ENCODE peak calls at places on chromosomes 7 and 10, in ten cellular contexts. One of them, this sample, is unnamed.

GRCh38 chr10:131135716-131136115 is 175.8 kb downstream of the TCERG1L start:
- DNase-seq in esophagus muscularis mucosa: no peak
- DNase-seq in neural progenitor cell: no peak
- DNase-seq in LoVo: no peak
- DNase-seq in B cell: no peak
- DNase-seq in NCI-H1105 treated with DMSO at 0.1 percent for 48 hours: no peak
- DNase-seq in activated CD8-positive, alpha-beta memory T cell treated with anti-CD3 and anti-CD28 coated beads for 48 hours: no peak
- DNase-seq in coronary artery: no peak
- DNase-seq in HT1080: no peak
- DNase-seq in NCI-H2171 treated with DMSO at 0.1 percent for 48 hours: no peak
- DNase-seq in this sample: no peak

GRCh38 chr10:124007773-124008145 is 85.6 kb downstream of the CHST15 start:
- DNase-seq in esophagus muscularis mucosa: no peak
- DNase-seq in neural progenitor cell: no peak
- DNase-seq in LoVo: no peak
- DNase-seq in B cell: no peak
- DNase-seq in NCI-H1105 treated with DMSO at 0.1 percent for 48 hours: no peak
- DNase-seq in activated CD8-positive, alpha-beta memory T cell treated with anti-CD3 and anti-CD28 coated beads for 48 hours: no peak
- DNase-seq in coronary artery: no peak
- DNase-seq in HT1080: no peak
- DNase-seq in NCI-H2171 treated with DMSO at 0.1 percent for 48 hours: no peak
- DNase-seq in this sample: no peak

GRCh38 chr10:34290412-34291082 is 524.5 kb downstream of the PARD3 start:
- DNase-seq in esophagus muscularis mucosa: no peak
- DNase-seq in neural progenitor cell: no peak
- DNase-seq in LoVo: no peak
- DNase-seq in B cell: no peak
- DNase-seq in NCI-H1105 treated with DMSO at 0.1 percent for 48 hours: no peak
- DNase-seq in activated CD8-positive, alpha-beta memory T cell treated with anti-CD3 and anti-CD28 coated beads for 48 hours: no peak
- DNase-seq in coronary artery: peak; percentile 77
- DNase-seq in HT1080: peak; percentile 63
- DNase-seq in NCI-H2171 treated with DMSO at 0.1 percent for 48 hours: no peak
- DNase-seq in this sample: peak; percentile 33

GRCh38 chr7:584122-584465 is 64.4 kb upstream of the PDGFA start:
- DNase-seq in esophagus muscularis mucosa: no peak
- DNase-seq in neural progenitor cell: no peak
- DNase-seq in LoVo: no peak
- DNase-seq in B cell: no peak
- DNase-seq in NCI-H1105 treated with DMSO at 0.1 percent for 48 hours: no peak
- DNase-seq in activated CD8-positive, alpha-beta memory T cell treated with anti-CD3 and anti-CD28 coated beads for 48 hours: peak; percentile 59
- DNase-seq in coronary artery: no peak
- DNase-seq in HT1080: no peak
- DNase-seq in NCI-H2171 treated with DMSO at 0.1 percent for 48 hours: no peak
- DNase-seq in this sample: no peak

GRCh38 chr7:88985309-88985708 is 189.8 kb upstream of the TEX47 start:
- DNase-seq in esophagus muscularis mucosa: no peak
- DNase-seq in neural progenitor cell: peak; percentile 43
- DNase-seq in LoVo: no peak
- DNase-seq in B cell: no peak
- DNase-seq in NCI-H1105 treated with DMSO at 0.1 percent for 48 hours: no peak
- DNase-seq in activated CD8-positive, alpha-beta memory T cell treated with anti-CD3 and anti-CD28 coated beads for 48 hours: no peak
- DNase-seq in coronary artery: no peak
- DNase-seq in HT1080: no peak
- DNase-seq in NCI-H2171 treated with DMSO at 0.1 percent for 48 hours: no peak
- DNase-seq in this sample: no peak

GRCh38 chr7:20340839-20341238 is 10.1 kb downstream of the ITGB8 start:
- DNase-seq in esophagus muscularis mucosa: no peak
- DNase-seq in neural progenitor cell: peak; percentile 73
- DNase-seq in LoVo: no peak
- DNase-seq in B cell: no peak
- DNase-seq in NCI-H1105 treated with DMSO at 0.1 percent for 48 hours: no peak
- DNase-seq in activated CD8-positive, alpha-beta memory T cell treated with anti-CD3 and anti-CD28 coated beads for 48 hours: no peak
- DNase-seq in coronary artery: no peak
- DNase-seq in HT1080: peak; percentile 65
- DNase-seq in NCI-H2171 treated with DMSO at 0.1 percent for 48 hours: no peak
- DNase-seq in this sample: no peak

GRCh38 chr10:27741173-27742091 is 4.2 kb downstream of the MKX start:
- DNase-seq in esophagus muscularis mucosa: no peak
- DNase-seq in neural progenitor cell: peak; percentile 51
- DNase-seq in LoVo: no peak
- DNase-seq in B cell: peak; percentile 4
- DNase-seq in NCI-H1105 treated with DMSO at 0.1 percent for 48 hours: no peak
- DNase-seq in activated CD8-positive, alpha-beta memory T cell treated with anti-CD3 and anti-CD28 coated beads for 48 hours: no peak
- DNase-seq in coronary artery: no peak
- DNase-seq in HT1080: no peak
- DNase-seq in NCI-H2171 treated with DMSO at 0.1 percent for 48 hours: no peak
- DNase-seq in this sample: no peak

GRCh38 chr10:8051109-8051781 is 3.2 kb upstream of the GATA3 start:
- DNase-seq in esophagus muscularis mucosa: no peak
- DNase-seq in neural progenitor cell: peak; percentile 64
- DNase-seq in LoVo: no peak
- DNase-seq in B cell: peak; percentile 24
- DNase-seq in NCI-H1105 treated with DMSO at 0.1 percent for 48 hours: no peak
- DNase-seq in activated CD8-positive, alpha-beta memory T cell treated with anti-CD3 and anti-CD28 coated beads for 48 hours: no peak
- DNase-seq in coronary artery: no peak
- DNase-seq in HT1080: no peak
- DNase-seq in NCI-H2171 treated with DMSO at 0.1 percent for 48 hours: no peak
- DNase-seq in this sample: no peak

GRCh38 chr10:12772797-12773587 is 228.5 kb downstream of the CCDC3 start:
- DNase-seq in esophagus muscularis mucosa: no peak
- DNase-seq in neural progenitor cell: no peak
- DNase-seq in LoVo: no peak
- DNase-seq in B cell: no peak
- DNase-seq in NCI-H1105 treated with DMSO at 0.1 percent for 48 hours: no peak
- DNase-seq in activated CD8-positive, alpha-beta memory T cell treated with anti-CD3 and anti-CD28 coated beads for 48 hours: no peak
- DNase-seq in coronary artery: no peak
- DNase-seq in HT1080: no peak
- DNase-seq in NCI-H2171 treated with DMSO at 0.1 percent for 48 hours: no peak
- DNase-seq in this sample: no peak

GRCh38 chr10:132866601-132867381 is 75.6 kb downstream of the CFAP46 start:
- DNase-seq in esophagus muscularis mucosa: no peak
- DNase-seq in neural progenitor cell: no peak
- DNase-seq in LoVo: no peak
- DNase-seq in B cell: no peak
- DNase-seq in NCI-H1105 treated with DMSO at 0.1 percent for 48 hours: no peak
- DNase-seq in activated CD8-positive, alpha-beta memory T cell treated with anti-CD3 and anti-CD28 coated beads for 48 hours: no peak
- DNase-seq in coronary artery: no peak
- DNase-seq in HT1080: no peak
- DNase-seq in NCI-H2171 treated with DMSO at 0.1 percent for 48 hours: no peak
- DNase-seq in this sample: no peak

GRCh38 chr10:12150163-12150562 is 20.7 kb downstream of the SEC61A2 start:
- DNase-seq in esophagus muscularis mucosa: no peak
- DNase-seq in neural progenitor cell: no peak
- DNase-seq in LoVo: no peak
- DNase-seq in B cell: no peak
- DNase-seq in NCI-H1105 treated with DMSO at 0.1 percent for 48 hours: no peak
- DNase-seq in activated CD8-positive, alpha-beta memory T cell treated with anti-CD3 and anti-CD28 coated beads for 48 hours: no peak
- DNase-seq in coronary artery: no peak
- DNase-seq in HT1080: no peak
- DNase-seq in NCI-H2171 treated with DMSO at 0.1 percent for 48 hours: no peak
- DNase-seq in this sample: no peak

GRCh38 chr10:86663576-86664369 is 4.5 kb upstream of the LDB3 start:
- DNase-seq in esophagus muscularis mucosa: no peak
- DNase-seq in neural progenitor cell: no peak
- DNase-seq in LoVo: no peak
- DNase-seq in B cell: no peak
- DNase-seq in NCI-H1105 treated with DMSO at 0.1 percent for 48 hours: no peak
- DNase-seq in activated CD8-positive, alpha-beta memory T cell treated with anti-CD3 and anti-CD28 coated beads for 48 hours: no peak
- DNase-seq in coronary artery: no peak
- DNase-seq in HT1080: no peak
- DNase-seq in NCI-H2171 treated with DMSO at 0.1 percent for 48 hours: no peak
- DNase-seq in this sample: no peak

GRCh38 chr10:48604408-48605263 is at the start of gene ARHGAP22:
- DNase-seq in esophagus muscularis mucosa: peak; percentile 91
- DNase-seq in neural progenitor cell: peak; percentile 62
- DNase-seq in LoVo: peak; percentile 32
- DNase-seq in B cell: peak; percentile 65
- DNase-seq in NCI-H1105 treated with DMSO at 0.1 percent for 48 hours: no peak
- DNase-seq in activated CD8-positive, alpha-beta memory T cell treated with anti-CD3 and anti-CD28 coated beads for 48 hours: no peak
- DNase-seq in coronary artery: peak; percentile 79
- DNase-seq in HT1080: peak; percentile 59
- DNase-seq in NCI-H2171 treated with DMSO at 0.1 percent for 48 hours: no peak
- DNase-seq in this sample: peak; percentile 73

GRCh38 chr10:110387983-110388681 is 83.4 kb upstream of the SMNDC1 start:
- DNase-seq in esophagus muscularis mucosa: no peak
- DNase-seq in neural progenitor cell: no peak
- DNase-seq in LoVo: peak; percentile 58
- DNase-seq in B cell: no peak
- DNase-seq in NCI-H1105 treated with DMSO at 0.1 percent for 48 hours: no peak
- DNase-seq in activated CD8-positive, alpha-beta memory T cell treated with anti-CD3 and anti-CD28 coated beads for 48 hours: peak; percentile 34
- DNase-seq in coronary artery: no peak
- DNase-seq in HT1080: peak; percentile 59
- DNase-seq in NCI-H2171 treated with DMSO at 0.1 percent for 48 hours: no peak
- DNase-seq in this sample: peak; percentile 75

GRCh38 chr10:69061305-69062161 is 26.4 kb upstream of the SRGN start:
- DNase-seq in esophagus muscularis mucosa: no peak
- DNase-seq in neural progenitor cell: no peak
- DNase-seq in LoVo: peak; percentile 6
- DNase-seq in B cell: peak; percentile 33
- DNase-seq in NCI-H1105 treated with DMSO at 0.1 percent for 48 hours: no peak
- DNase-seq in activated CD8-positive, alpha-beta memory T cell treated with anti-CD3 and anti-CD28 coated beads for 48 hours: no peak
- DNase-seq in coronary artery: peak; percentile 85
- DNase-seq in HT1080: peak; percentile 99
- DNase-seq in NCI-H2171 treated with DMSO at 0.1 percent for 48 hours: no peak
- DNase-seq in this sample: peak; percentile 79

GRCh38 chr10:110460111-110460809 is 37.4 kb upstream of the DUSP5 start:
- DNase-seq in esophagus muscularis mucosa: no peak
- DNase-seq in neural progenitor cell: no peak
- DNase-seq in LoVo: peak; percentile 34
- DNase-seq in B cell: peak; percentile 56
- DNase-seq in NCI-H1105 treated with DMSO at 0.1 percent for 48 hours: no peak
- DNase-seq in activated CD8-positive, alpha-beta memory T cell treated with anti-CD3 and anti-CD28 coated beads for 48 hours: no peak
- DNase-seq in coronary artery: no peak
- DNase-seq in HT1080: peak; percentile 66
- DNase-seq in NCI-H2171 treated with DMSO at 0.1 percent for 48 hours: peak; percentile 51
- DNase-seq in this sample: peak; percentile 89

GRCh38 chr7:51702673-51703072 is 386.1 kb upstream of the COBL start:
- DNase-seq in esophagus muscularis mucosa: no peak
- DNase-seq in neural progenitor cell: no peak
- DNase-seq in LoVo: no peak
- DNase-seq in B cell: no peak
- DNase-seq in NCI-H1105 treated with DMSO at 0.1 percent for 48 hours: no peak
- DNase-seq in activated CD8-positive, alpha-beta memory T cell treated with anti-CD3 and anti-CD28 coated beads for 48 hours: no peak
- DNase-seq in coronary artery: no peak
- DNase-seq in HT1080: no peak
- DNase-seq in NCI-H2171 treated with DMSO at 0.1 percent for 48 hours: no peak
- DNase-seq in this sample: no peak

GRCh38 chr7:132084776-132085388 is 491.4 kb downstream of the PLXNA4 start:
- DNase-seq in esophagus muscularis mucosa: no peak
- DNase-seq in neural progenitor cell: no peak
- DNase-seq in LoVo: peak; percentile 9
- DNase-seq in B cell: no peak
- DNase-seq in NCI-H1105 treated with DMSO at 0.1 percent for 48 hours: no peak
- DNase-seq in activated CD8-positive, alpha-beta memory T cell treated with anti-CD3 and anti-CD28 coated beads for 48 hours: no peak
- DNase-seq in coronary artery: no peak
- DNase-seq in HT1080: peak; percentile 35
- DNase-seq in NCI-H2171 treated with DMSO at 0.1 percent for 48 hours: no peak
- DNase-seq in this sample: peak; percentile 16